ENCODE peak calls at places on chromosomes 16 and 17, in five cellular contexts. D is H1, V is SK-N-SH, F is K562, W is HepG2. Y is an unnamed sample. For H3K4me1, the result is how much of the 10 kb centered on the place peaks cover.

GRCh38 chr17:70190959-70191805 is 21.9 kb downstream of the KCNJ2 start:
- DNase-seq in F (no peak), V (no peak), W (no peak), D (no peak), Y (no peak)

GRCh38 chr16:29645699-29646187 is 17.3 kb upstream of the SPN start:
- DNase-seq in V (peak), D (no peak), W (peak), F (peak), Y (peak)

GRCh38 chr17:4711671-4712111 is 1.3 kb downstream of the ARRB2 start:
- DNase-seq in V (no peak), W (no peak), F (no peak), D (no peak), Y (no peak)

GRCh38 chr17:48630925-48631692 is 5.0 kb upstream of the HOXB9 start:
- DNase-seq in V (no peak), F (peak), W (no peak), D (no peak), Y (no peak)

GRCh38 chr16:58126451-58126968 is 2.7 kb downstream of the CFAP20 start:
- DNase-seq in D (no peak), V (no peak), F (no peak), W (no peak), Y (no peak)

GRCh38 chr16:13621639-13622038 is 298.3 kb upstream of the ERCC4 start:
- DNase-seq in V (no peak), D (no peak), F (no peak), W (no peak), Y (no peak)

GRCh38 chr17:82965371-82965770 is 114.0 kb upstream of the METRNL start:
- DNase-seq in V (no peak), W (no peak), D (no peak), F (no peak), Y (no peak)

GRCh38 chr16:88706288-88706964 is at the start of the genes CTU2 and RNF166:
- DNase-seq in V (peak), W (peak), D (peak), F (peak), Y (peak)

GRCh38 chr17:72118588-72119279 is 2.1 kb upstream of the SOX9 start:
- DNase-seq in F (peak), V (peak), W (peak), D (no peak), Y (peak)

GRCh38 chr17:60361889-60362288 is 30.0 kb downstream of the USP32 start:
- DNase-seq in F (peak), V (no peak), D (no peak), W (no peak), Y (no peak)

GRCh38 chr16:61892531-61892930 is 143.7 kb downstream of the CDH8 start:
- DNase-seq in F (no peak), W (no peak), D (no peak), V (no peak), Y (no peak)

GRCh38 chr17:61076649-61077048 is 323.0 kb upstream of the TBX2 start:
- DNase-seq in W (peak), D (no peak), F (no peak), V (peak), Y (no peak)

GRCh38 chr17:29292992-29293889 is 707 bp downstream of the NUFIP2 start:
- DNase-seq in F (peak), D (no peak), W (peak), V (peak), Y (no peak)

GRCh38 chr17:7177954-7178477 is 1.2 kb downstream of the ASGR1 start:
- DNase-seq in W (peak), D (no peak), V (peak), F (peak), Y (no peak)

GRCh38 chr16:85897384-85897783 is 1.6 kb upstream of the IRF8 start:
- DNase-seq in V (no peak), D (no peak), F (no peak), W (no peak), Y (no peak)

GRCh38 chr16:6643083-6643686 is 689.5 kb upstream of the RBFOX1 start:
- DNase-seq in F (peak), V (peak), W (peak), D (no peak), Y (peak)

GRCh38 chr16:54813778-54814177 is 116.9 kb upstream of the IRX5 start:
- DNase-seq in V (no peak), D (no peak), W (no peak), F (no peak), Y (no peak)

GRCh38 chr17:50028207-50029120 is 27.4 kb upstream of the ITGA3 start:
- DNase-seq in D (no peak), V (peak), F (no peak), W (no peak), Y (no peak)

GRCh38 chr17:2396568-2397246 is 4.2 kb downstream of the MNT start:
- DNase-seq in V (peak), W (peak), D (peak), F (peak), Y (peak)
- H3K4me1 ChIP-seq in V (half or more), W (under half), D (under half), F (half or more), Y (under half)

GRCh38 chr17:75154195-75155106 is at the start of gene JPT1:
- DNase-seq in W (peak), D (peak), F (peak), V (peak), Y (peak)

GRCh38 chr17:75152523-75152922 is 1.8 kb downstream of the JPT1 start:
- DNase-seq in D (no peak), V (no peak), F (no peak), W (no peak), Y (no peak)

GRCh38 chr17:75151893-75152292 is 2.4 kb downstream of the JPT1 start:
- DNase-seq in W (no peak), V (peak), F (no peak), D (no peak), Y (no peak)

GRCh38 chr17:75153854-75154194 is 488 bp downstream of the JPT1 start:
- DNase-seq in D (no peak), F (no peak), V (no peak), W (no peak), Y (no peak)

DNA sequence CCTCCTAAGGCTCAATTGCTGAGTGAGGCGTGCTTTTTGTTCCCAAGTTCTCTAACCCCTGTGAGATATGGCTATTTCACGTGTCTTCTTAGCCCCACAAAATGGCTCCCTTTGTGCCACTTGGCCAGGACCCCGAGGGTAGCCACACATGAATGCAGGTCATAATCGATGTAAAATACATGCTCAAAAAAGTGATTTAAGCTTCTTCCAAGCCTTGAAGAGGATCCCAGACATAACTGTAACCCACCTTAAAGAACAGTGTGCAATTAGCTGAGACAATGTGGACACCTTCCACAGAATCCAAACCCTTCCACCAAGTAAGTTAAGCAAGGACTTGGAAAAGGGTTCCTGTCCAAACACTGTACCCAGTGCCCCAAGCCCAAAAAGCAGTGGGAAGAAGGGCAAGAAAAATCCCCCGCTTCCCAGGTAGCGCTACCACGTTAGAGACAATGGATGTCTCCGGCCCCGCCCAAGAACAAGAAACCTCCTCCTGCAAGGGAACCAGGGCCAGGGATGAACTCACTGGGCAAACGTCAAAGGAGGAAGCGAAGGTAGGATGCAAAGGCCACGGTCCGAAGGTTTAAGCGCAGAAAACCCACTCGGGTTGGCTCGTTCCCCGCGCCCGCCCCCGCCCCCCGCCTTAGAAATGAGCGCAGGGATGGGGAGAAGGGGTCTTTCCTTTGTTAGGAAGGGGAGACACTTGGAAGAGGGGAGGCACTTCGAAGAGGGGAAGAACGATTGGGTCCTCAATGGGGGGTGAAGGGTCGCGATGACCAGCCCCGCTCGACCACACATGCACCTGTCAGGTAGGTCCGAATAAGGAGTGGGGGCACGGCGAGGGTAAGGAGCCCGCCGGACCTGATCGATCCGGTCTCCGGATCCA is 1.1 kb downstream of the JPT1 start:
- DNase-seq in D (no peak), F (peak), W (peak), V (peak), Y (no peak)
- TF ChIP-seq TAF1 in D (peak), F (peak), W (no peak), V (peak), Y (no peak)

GRCh38 chr17:68295086-68295485 is 3.8 kb downstream of the ARSG start:
- DNase-seq in W (no peak), F (no peak), D (no peak), V (no peak), Y (no peak)

GRCh38 chr17:68294617-68295016 is 3.3 kb downstream of the ARSG start:
- DNase-seq in V (no peak), D (no peak), W (no peak), F (no peak), Y (no peak)

GRCh38 chr17:68294196-68294555 is 2.9 kb downstream of the ARSG start:
- DNase-seq in F (no peak), V (no peak), D (no peak), W (no peak), Y (no peak)

GRCh38 chr17:68292689-68293040 is 1.4 kb downstream of the ARSG start:
- DNase-seq in W (no peak), V (no peak), F (no peak), D (no peak), Y (no peak)

GRCh38 chr17:68293490-68294195 is 2.3 kb downstream of the ARSG start:
- DNase-seq in F (no peak), V (no peak), W (no peak), D (no peak), Y (no peak)
- H3K4me1 ChIP-seq in F (under half), V (under half), W (half or more), D (under half), Y (under half)

GRCh38 chr16:89828199-89828869 is at the start of gene SPIRE2:
- DNase-seq in F (peak), V (peak), D (no peak), W (no peak), Y (no peak)

GRCh38 chr16:89828870-89829629 is 775 bp downstream of the SPIRE2 start:
- DNase-seq in V (no peak), W (no peak), D (no peak), F (no peak), Y (no peak)

GRCh38 chr16:89829630-89830437 is 1.6 kb downstream of the SPIRE2 start:
- DNase-seq in D (no peak), F (no peak), V (no peak), W (peak), Y (no peak)

GRCh38 chr16:89826531-89827382 is 1.5 kb upstream of the SPIRE2 start:
- DNase-seq in D (no peak), V (no peak), F (no peak), W (no peak), Y (no peak)

DNA sequence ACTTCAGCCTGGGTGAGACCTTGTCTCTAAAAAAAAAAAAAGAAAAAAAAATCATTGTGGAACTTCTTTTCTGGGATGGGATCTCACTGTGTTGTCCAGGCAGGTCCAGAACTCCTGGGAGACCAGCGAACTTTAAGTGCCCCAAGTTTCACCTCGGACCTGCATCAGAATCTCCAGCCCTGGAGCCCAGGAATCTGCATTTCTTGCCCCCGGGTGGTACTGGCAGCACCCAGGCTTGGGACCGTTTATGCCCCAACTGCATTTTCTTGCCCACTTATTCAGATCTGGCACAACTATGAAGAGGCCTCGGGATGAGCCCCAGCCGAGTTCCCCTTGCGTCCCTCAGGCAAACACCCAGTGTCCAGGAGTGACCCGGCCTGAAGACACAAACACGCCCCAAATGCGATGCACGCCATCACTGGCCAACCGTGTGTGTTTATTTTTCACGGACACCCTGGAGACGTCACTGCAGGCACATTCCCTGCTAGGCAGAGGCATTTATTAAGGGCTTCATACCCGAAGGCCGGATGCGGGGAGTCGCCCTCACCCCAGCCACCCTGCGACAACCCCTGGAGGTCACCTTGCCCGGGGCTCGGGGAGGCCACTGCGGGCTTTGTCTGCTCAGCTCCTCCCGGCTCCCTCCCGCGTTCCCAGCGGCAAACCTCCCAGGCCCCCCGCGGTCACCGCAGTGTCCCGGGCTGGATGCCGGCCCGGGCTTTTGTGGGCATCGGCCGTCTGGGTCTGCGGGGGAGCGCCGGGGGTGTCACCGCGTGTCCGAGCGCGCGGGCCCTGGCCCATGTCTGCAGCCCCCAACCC is 684 bp upstream of the SPIRE2 start:
- DNase-seq in V (peak), F (no peak), W (peak), D (no peak), Y (no peak)
- TF ChIP-seq TAF1 in V (no peak), F (no peak), W (peak), D (no peak), Y (no peak)

GRCh38 chr16:23837553-23838308 is 1.9 kb downstream of the PRKCB start:
- DNase-seq in V (no peak), W (no peak), F (no peak), D (no peak), Y (no peak)

GRCh38 chr16:23836078-23836403 is 258 bp downstream of the PRKCB start:
- DNase-seq in W (no peak), D (no peak), V (no peak), F (no peak), Y (no peak)

GRCh38 chr16:23836404-23837291 is 865 bp downstream of the PRKCB start:
- DNase-seq in V (peak), W (no peak), F (peak), D (no peak), Y (no peak)

GRCh38 chr16:23840310-23840709 is 4.5 kb downstream of the PRKCB start:
- DNase-seq in F (no peak), D (no peak), W (no peak), V (no peak), Y (no peak)

GRCh38 chr16:23838485-23839142 is 2.8 kb downstream of the PRKCB start:
- DNase-seq in D (no peak), W (no peak), V (no peak), F (no peak), Y (no peak)
- H3K4me1 ChIP-seq in D (under half), W (under half), V (under half), F (under half), Y (under half)

GRCh38 chr17:47237841-47238240 is 15.8 kb upstream of the ITGB3 start:
- DNase-seq in F (no peak), V (no peak), D (no peak), W (no peak), Y (no peak)
- TF ChIP-seq TAF1 in F (no peak), V (no peak), D (no peak), W (no peak), Y (no peak)

DNA sequence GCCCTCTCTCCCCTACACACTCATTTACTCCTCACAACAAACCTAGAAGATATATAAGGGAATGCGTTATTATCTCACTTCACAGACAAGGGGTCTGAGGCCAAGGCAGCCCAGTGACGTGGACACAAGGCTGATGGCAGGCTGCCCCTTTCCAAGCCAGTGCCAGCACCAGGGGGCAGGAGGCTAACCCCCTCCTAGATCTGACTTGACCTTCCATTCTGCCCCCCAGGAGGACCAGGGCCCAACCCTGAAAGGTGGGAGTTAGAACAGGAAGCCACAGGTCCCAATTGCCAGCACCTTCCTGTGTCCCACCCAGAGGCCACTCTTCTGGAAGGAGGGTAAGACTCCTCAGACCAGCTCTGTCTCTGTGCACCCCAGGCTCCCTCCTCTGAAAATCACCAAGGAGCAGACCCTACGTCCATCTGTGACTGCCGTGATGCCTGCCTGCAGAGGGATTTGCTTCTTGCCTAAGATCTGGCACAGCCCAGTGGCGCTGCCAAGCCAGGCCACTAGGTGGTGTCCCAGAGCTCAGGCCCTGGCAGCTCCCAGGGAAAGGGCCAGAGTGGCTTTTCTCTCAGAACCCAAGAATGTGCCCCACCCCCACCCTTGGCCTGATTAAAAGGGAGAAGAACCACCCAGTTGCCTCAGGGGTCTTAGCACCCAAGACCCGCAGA is 42.4 kb upstream of the MRPS23 start:
- DNase-seq in F (peak), W (peak), D (no peak), V (peak), Y (no peak)
- H3K4me1 ChIP-seq in F (under half), W (half or more), D (under half), V (under half), Y (under half)

DNA sequence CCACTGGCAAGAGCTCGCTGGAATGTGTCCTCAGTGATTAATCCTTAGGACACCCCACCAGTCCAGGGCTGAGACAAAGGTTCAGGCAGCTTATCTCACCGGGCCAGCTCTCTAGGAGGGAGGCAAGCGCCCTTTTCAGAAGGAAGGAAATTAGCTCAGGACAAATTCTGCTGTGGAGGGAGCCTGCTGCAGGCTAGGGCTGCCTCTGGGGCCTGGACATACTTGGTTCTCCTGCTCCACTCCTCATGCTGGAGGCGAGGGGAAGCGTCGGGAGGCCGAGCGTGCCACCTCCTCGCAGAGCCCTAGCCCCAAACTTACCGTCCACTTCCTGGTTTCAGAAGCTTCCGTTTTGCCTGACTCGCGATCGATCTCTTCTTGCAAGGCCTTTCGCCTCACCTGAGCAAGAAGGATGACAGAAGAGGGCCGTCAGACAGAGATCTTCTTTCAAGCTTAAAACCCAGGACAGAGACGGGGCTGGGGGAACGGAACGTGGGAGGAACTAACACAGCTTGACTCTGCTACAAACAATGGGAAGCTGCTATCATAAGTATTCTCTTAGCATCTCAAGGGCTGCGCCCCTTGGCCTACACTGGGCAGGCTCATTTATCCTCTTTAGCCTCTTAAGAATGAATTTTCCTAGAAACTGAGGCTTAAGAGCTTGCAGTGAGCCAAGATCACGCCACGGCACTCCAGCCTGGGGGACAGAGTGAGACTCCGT is 7.7 kb downstream of the KNOP1 start:
- DNase-seq in F (peak), W (no peak), V (no peak), D (no peak), Y (no peak)
- TF ChIP-seq TAF1 in F (no peak), W (no peak), V (no peak), D (no peak), Y (no peak)

DNA sequence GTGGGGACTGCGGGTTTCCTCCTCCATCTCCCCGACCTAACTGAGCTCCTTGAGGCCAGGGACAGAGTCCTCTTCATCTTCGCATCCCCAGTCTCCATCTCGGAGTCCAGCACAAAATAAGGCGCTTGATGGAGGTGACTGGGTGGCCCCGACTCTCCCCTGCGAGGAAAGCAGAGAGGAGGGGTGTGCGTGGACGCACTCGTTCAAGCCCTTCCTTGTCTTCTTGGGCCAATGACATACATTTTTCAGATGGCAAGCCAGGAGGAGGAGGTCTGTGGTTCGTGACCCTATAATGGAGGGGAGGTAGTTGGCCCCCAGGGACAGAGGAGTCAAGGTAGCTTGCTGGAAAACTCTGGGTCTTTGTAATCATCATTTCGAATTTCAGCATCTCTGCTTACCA is 17.2 kb downstream of the CRISPLD2 start:
- DNase-seq in F (no peak), V (peak), D (no peak), W (no peak), Y (no peak)
- H3K4me1 ChIP-seq in F (under half), V (under half), D (under half), W (under half), Y (under half)